ENCODE peak calls at places on chromosomes 7 and 10, in seven cellular contexts. E is stomach, R is heart left ventricle, I is A549, G is endothelial cell of umbilical vein, X is transverse colon, A is ovary. B is an unnamed sample.

GRCh38 chr7:98802088-98802780 is 67.6 kb downstream of the TMEM130 start:
- DNase-seq in A (no peak), X (peak; percentile 10), R (peak; percentile 36), E (no peak), G (no peak), I (peak; percentile 38), B (peak; percentile 35)

GRCh38 chr10:18362892-18363291 is 222.7 kb downstream of the CACNB2 start:
- DNase-seq in I (no peak), G (no peak), X (no peak), R (no peak), E (no peak), A (no peak), B (no peak)

GRCh38 chr10:119957451-119957850 is 64.9 kb downstream of the SEC23IP start:
- DNase-seq in X (no peak), A (no peak), G (no peak), E (no peak), I (no peak), R (no peak), B (no peak)

GRCh38 chr7:24817339-24817738 is 60.1 kb upstream of the GSDME start:
- DNase-seq in A (no peak), R (no peak), E (no peak), I (no peak), X (no peak), G (no peak), B (no peak)

GRCh38 chr10:14009315-14010082 is 321.2 kb downstream of the FRMD4A start:
- DNase-seq in R (no peak), A (no peak), G (peak; percentile 47), I (no peak), X (no peak), E (no peak), B (no peak)

GRCh38 chr10:77087406-77087805 is 550.2 kb downstream of the KCNMA1 start:
- DNase-seq in E (no peak), R (no peak), I (no peak), G (no peak), X (no peak), A (no peak), B (no peak)

GRCh38 chr10:131436467-131436866 is 124.9 kb upstream of the TCERG1L start:
- DNase-seq in A (no peak), G (no peak), R (no peak), E (no peak), X (no peak), I (no peak), B (no peak)

GRCh38 chr10:64385355-64385754 is 864.2 kb downstream of the REEP3 start:
- DNase-seq in R (no peak), I (no peak), G (no peak), E (no peak), A (no peak), X (no peak), B (no peak)

GRCh38 chr7:28990200-28990960 is 32.2 kb upstream of the TRIL start:
- DNase-seq in I (no peak), G (no peak), E (no peak), R (peak; percentile 76), A (no peak), X (no peak), B (no peak)

GRCh38 chr10:17387861-17388503 is 66.4 kb downstream of the ST8SIA6 start:
- DNase-seq in E (no peak), I (no peak), X (no peak), G (no peak), A (no peak), R (no peak), B (no peak)

GRCh38 chr10:96902762-96903358 is 70.8 kb downstream of the LCOR start:
- DNase-seq in A (no peak), X (no peak), R (no peak), E (no peak), I (no peak), G (no peak), B (no peak)

GRCh38 chr7:131010714-131011436 is 276.9 kb upstream of the KLF14 start:
- DNase-seq in A (no peak), X (no peak), I (no peak), G (no peak), R (no peak), E (no peak), B (peak; percentile 22)

GRCh38 chr10:14244147-14244546 is 86.6 kb downstream of the FRMD4A start:
- DNase-seq in R (no peak), I (no peak), X (no peak), G (no peak), A (no peak), E (no peak), B (no peak)

GRCh38 chr10:2611603-2612002 is 455.7 kb upstream of the PFKP start:
- DNase-seq in A (no peak), X (no peak), R (no peak), E (no peak), G (no peak), I (no peak), B (no peak)

GRCh38 chr10:111208951-111209350 is 132.1 kb downstream of the ADRA2A start:
- DNase-seq in A (no peak), G (no peak), X (no peak), E (no peak), I (no peak), R (no peak), B (no peak)

DNA sequence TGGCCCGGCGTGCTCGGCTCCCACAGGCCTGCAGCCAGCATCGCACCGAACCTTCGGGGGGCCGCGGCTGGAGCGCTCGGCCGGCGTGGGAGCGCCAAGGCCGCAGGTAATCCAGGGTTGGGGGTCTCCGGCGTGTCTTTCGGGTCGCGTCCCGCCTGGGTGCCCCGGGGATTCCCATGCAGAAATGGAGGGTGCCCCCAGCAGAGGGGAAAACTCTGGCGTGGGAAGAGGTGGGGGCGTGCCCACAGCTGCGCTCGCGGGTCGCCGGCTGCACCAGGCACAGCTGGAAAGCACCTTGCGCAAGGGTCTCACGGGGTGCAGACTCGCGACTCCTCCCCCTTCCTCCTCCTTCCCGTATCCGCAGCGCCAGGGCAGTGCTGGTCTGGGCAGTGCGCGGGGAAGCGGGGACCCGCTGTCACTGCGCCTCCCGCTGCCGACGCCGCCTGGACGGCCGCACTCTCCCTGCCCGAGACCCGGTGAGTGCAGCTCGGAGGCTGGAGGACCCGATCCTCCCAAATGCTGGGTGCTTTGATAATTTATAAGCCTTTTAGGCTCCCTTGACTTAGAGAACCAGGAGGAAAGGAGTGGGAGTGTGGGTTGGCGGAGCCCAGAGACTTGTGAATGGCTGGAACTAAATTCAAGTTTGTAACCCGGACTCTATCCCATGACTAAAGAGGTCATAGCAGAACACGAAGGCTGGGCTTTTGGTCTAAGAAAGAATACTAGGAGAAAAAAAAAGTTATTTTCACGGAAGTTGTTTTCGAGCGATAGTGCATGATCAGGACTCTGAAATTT is 486 bp downstream of the MAP3K8 start:
- DNase-seq in G (peak; percentile 82), R (peak; percentile 86), E (peak; percentile 82), A (peak; percentile 83), I (peak; percentile 81), X (peak; percentile 88), B (peak; percentile 78)
- TF ChIP-seq POLR2A in G (no peak), R (peak; percentile 80), E (no peak), A (peak; percentile 94), I (peak; percentile 76), X (peak; percentile 81), B (peak; percentile 54)

GRCh38 chr7:111561909-111562732 is at the start of gene IMMP2L:
- DNase-seq in E (peak; percentile 91), G (peak; percentile 89), X (peak; percentile 92), I (peak; percentile 69), R (peak; percentile 92), A (peak; percentile 92), B (peak; percentile 89)
- TF ChIP-seq POLR2A in E (no peak), G (peak; percentile 63), X (peak; percentile 49), I (peak; percentile 43), R (peak; percentile 86), A (peak; percentile 86), B (peak; percentile 64)

DNA sequence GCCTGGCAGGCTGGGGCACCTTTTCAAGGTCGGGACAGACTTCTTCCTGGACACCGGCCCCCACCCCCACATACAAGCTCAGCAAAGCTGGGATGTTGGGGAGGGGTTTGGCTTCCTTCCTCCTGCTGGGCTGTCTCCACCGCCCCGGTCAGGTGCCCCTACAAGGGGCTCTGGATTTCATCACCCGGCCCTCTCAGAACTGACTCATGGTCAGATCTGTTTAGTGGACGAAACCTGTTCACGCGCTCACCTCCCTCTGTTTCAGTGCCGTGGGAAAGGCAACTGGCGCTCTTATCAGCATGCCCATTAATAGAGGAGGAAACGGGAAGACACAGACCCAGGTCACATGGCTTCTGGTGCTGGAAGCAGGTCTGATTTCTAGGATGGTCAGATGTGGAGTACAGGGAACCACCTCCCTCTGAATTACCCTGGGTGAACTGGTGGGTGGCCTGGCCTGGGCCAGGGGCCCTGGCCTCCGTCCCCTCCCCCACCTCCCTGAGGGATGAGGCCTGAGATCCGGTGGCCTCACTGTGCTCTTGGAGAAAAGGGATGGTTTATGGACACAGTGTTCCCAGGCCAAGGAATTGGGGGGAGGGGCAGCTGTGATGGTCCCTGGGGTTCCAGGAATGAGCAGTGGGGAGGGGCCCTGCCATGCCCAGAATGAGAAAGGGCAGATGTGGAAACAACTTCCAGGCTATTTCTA is 123.8 kb upstream of the PPIF start:
- DNase-seq in G (peak; percentile 88), X (peak; percentile 51), E (peak; percentile 37), I (no peak), A (peak; percentile 80), R (peak; percentile 80), B (no peak)
- TF ChIP-seq POLR2A in G (no peak), X (no peak), E (no peak), I (no peak), A (no peak), R (no peak), B (no peak)

GRCh38 chr7:100016209-100016901 is 959 bp downstream of the ZKSCAN1 start:
- DNase-seq in R (no peak), I (no peak), A (no peak), X (peak; percentile 47), G (peak; percentile 63), E (no peak), B (peak; percentile 59)

GRCh38 chr7:100017300-100017699 is 1.9 kb downstream of the ZKSCAN1 start:
- DNase-seq in A (no peak), R (no peak), X (peak; percentile 74), E (peak; percentile 84), I (no peak), G (no peak), B (no peak)

GRCh38 chr7:100013328-100013676 is 2.1 kb upstream of the ZKSCAN1 start:
- DNase-seq in E (no peak), I (no peak), X (no peak), G (no peak), A (no peak), R (no peak), B (no peak)

GRCh38 chr7:100017875-100018274 is 2.5 kb downstream of the ZKSCAN1 start:
- DNase-seq in R (no peak), X (no peak), G (no peak), E (no peak), I (no peak), A (no peak), B (no peak)

DNA sequence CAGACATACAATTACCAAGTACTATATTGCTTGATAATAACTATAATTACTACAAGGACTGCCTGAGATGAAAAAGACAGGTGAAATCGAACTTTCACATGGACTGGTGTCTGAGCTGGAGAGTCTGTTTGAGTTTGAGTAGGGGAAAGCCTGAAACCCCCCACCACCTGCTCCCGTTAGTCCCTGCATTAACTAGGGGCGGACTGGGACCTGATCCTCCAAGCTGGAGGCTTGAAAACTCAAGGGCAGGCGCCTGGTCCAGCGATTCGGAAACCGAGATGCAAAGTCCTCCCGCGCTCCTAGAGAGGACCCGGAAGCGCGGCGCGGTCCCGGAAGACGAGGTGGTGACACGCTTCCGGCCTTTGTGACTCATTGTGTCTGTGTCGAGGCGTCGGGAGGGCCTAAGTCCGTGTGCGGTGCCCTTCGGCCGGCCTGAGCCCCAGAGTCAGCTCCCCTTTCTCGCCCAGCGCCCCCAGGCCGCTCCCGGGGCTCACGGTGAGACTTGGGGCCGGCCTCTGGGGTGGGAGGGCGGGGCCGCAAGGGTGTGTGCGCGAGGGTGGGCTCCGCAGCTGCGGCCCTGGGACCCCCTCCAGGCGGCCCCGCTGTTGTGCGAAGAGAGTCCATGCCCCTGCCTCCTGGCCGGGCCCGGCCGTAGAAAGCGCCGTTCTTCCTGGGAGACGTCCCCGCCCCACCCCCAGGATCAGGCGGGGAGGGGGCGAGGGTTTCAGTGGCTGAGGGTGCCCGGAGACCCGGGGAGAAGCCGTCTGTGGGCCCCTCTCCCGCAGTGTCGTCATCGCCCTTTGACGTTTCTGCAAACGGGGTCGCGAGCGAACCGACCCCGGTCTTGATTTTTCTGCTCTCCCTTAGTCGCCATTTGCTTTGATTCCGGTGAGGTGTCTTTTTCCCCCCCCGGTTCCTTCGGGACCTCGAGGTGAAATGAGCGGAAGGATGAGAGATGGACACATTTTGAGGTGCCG is at the start of gene ZKSCAN1:
- DNase-seq in A (peak; percentile 85), X (peak; percentile 91), G (peak; percentile 89), R (peak; percentile 89), I (peak; percentile 96), E (peak; percentile 92), B (peak; percentile 96)
- TF ChIP-seq POLR2A in A (peak; percentile 84), X (peak; percentile 88), G (peak; percentile 89), R (peak; percentile 68), I (peak; percentile 81), E (no peak), B (peak; percentile 76)

B was measured in erythroblast.